ENCODE peak calls at places on chromosomes 3 and 15, in six cellular contexts. B is AG10803, K is foreskin fibroblast, T is H9, I is heart left ventricle, E is osteoblast. F is an unnamed sample.

GRCh38 chr15:100781961-100782525 is 97.6 kb upstream of the ALDH1A3 start:
- DNase-seq in I (peak), K (no peak), E (peak), B (no peak), T (no peak), F (no peak)

GRCh38 chr3:180180795-180181194 is 144.1 kb upstream of the PEX5L start:
- DNase-seq in B (peak), E (peak), T (no peak), I (no peak), K (no peak), F (peak)

GRCh38 chr15:36753173-36753572 is 173.7 kb downstream of the CDIN1 start:
- DNase-seq in I (no peak), K (no peak), B (no peak), T (peak), E (no peak), F (no peak)

GRCh38 chr3:38739396-38739689 is 76.7 kb downstream of the SCN10A start:
- DNase-seq in E (no peak), I (no peak), B (no peak), T (no peak), K (no peak), F (peak)

GRCh38 chr3:163952499-163952898 is 1125.8 kb downstream of the SI start:
- DNase-seq in T (no peak), I (no peak), E (no peak), K (no peak), B (no peak), F (no peak)

GRCh38 chr3:170033489-170033888 is 4.3 kb upstream of the GPR160 start:
- DNase-seq in I (no peak), K (no peak), T (no peak), B (no peak), E (no peak), F (no peak)

GRCh38 chr15:68667800-68668625 is 89.2 kb downstream of the CORO2B start:
- DNase-seq in B (no peak), E (no peak), K (no peak), I (no peak), T (peak), F (no peak)

GRCh38 chr15:83694030-83694429 is 40.1 kb downstream of the ADAMTSL3 start:
- DNase-seq in I (no peak), E (peak), K (no peak), B (no peak), T (peak), F (peak)

GRCh38 chr15:90774731-90775521 is 57.8 kb downstream of the BLM start:
- DNase-seq in T (no peak), B (peak), I (no peak), K (peak), E (peak), F (peak)

GRCh38 chr3:133394561-133395311 is 5.1 kb upstream of the BFSP2 start:
- DNase-seq in K (no peak), T (no peak), I (no peak), B (no peak), E (no peak), F (no peak)

GRCh38 chr3:161920196-161920595 is 423.6 kb downstream of the OTOL1 start:
- DNase-seq in K (no peak), E (no peak), T (no peak), I (no peak), B (peak), F (peak)

DNA sequence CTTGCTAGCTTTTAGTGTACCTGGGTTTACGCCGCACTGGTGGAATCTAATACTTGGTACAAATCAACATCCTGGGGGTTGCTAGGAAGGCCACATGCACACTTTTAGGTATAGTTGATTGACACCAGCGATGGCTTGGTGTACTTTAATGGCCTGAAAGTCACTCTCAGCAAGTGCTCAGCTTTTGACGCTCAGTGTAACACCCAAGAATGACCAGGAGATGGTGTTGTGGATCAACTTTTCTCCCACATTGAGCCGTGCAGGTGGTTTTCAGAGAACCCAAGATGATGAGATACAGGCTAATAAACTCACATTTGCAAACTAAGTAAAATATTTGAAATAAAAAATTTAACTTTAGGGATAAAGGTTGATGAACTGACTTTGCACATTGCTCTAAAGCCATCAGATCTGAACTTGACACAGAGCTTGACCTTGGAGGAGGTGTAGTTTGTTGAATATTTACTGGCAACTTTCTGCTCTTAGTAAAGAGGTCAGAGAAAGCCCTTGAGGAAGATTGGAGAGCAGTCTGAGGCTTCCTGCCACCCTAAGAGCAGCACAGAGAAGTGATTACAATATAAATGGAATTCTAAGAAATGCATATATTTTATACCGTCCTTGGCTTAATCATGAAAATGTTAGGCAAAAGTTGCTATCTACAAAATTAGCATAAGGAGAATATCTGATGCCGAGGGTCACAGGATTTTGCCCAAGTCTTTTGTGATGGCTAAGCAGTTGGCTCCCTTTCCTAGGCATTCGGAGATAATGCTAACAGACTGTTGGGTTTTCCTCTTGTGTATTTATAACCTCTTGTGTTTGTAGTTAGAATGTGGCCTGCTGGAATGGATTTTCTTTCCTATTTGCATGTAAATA is 143.4 kb upstream of the RASGRP1 start:
- DNase-seq in E (no peak), T (peak), I (no peak), K (peak), B (peak), F (peak)
- TF ChIP-seq CTCF in E (peak), T (peak), I (peak), K (peak), B (peak), F (peak)

DNA sequence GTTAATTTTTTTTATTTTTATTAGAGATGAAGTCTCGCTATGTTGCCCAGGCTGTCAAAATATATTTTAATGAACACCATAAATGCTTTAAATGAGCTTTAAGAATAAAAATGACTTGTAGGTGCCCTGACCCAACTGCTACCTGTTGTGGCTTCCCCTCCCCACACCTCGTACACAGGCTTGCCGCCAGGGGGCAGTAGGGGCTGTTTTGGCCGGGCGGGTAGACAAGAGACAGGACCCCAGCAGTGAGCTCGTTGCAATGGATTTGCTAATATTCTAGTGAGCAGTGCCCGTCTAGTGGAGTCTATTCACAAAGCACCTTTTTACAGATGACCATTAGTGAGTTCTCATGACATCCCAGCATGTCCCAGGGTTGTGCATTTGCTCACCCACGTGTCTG is 418.1 kb downstream of the OCA2 start:
- DNase-seq in I (no peak), E (no peak), T (no peak), K (no peak), B (no peak), F (no peak)
- TF ChIP-seq CTCF in I (no peak), E (no peak), T (no peak), K (no peak), B (no peak), F (no peak)

GRCh38 chr3:194009892-194010533 is 125.9 kb upstream of the HES1 start:
- DNase-seq in B (no peak), T (peak), K (no peak), I (no peak), E (no peak), F (no peak)
- TF ChIP-seq CTCF in B (no peak), T (peak), K (no peak), I (no peak), E (no peak), F (no peak)

GRCh38 chr3:46168583-46168982 is 39.5 kb downstream of the CCR1 start:
- DNase-seq in B (peak), I (no peak), T (no peak), E (no peak), K (no peak), F (peak)

GRCh38 chr3:46163551-46163981 is 44.5 kb downstream of the CCR1 start:
- DNase-seq in I (no peak), K (no peak), T (no peak), E (no peak), B (no peak), F (peak)

GRCh38 chr3:46162975-46163550 is 45.0 kb downstream of the CCR1 start:
- DNase-seq in K (no peak), T (peak), B (no peak), I (no peak), E (no peak), F (peak)
- TF ChIP-seq CTCF in K (peak), T (peak), B (no peak), I (no peak), E (peak), F (peak)

GRCh38 chr15:76196949-76197315 is 114.3 kb downstream of the ETFA start:
- DNase-seq in I (no peak), B (no peak), T (no peak), E (no peak), K (no peak), F (no peak)

GRCh38 chr15:76198456-76199105 is 112.7 kb downstream of the ETFA start:
- DNase-seq in B (no peak), T (no peak), I (no peak), E (no peak), K (no peak), F (no peak)

GRCh38 chr15:76195506-76196285 is 115.6 kb downstream of the ETFA start:
- DNase-seq in K (no peak), I (no peak), T (no peak), E (peak), B (no peak), F (no peak)

GRCh38 chr15:76197703-76198455 is 113.4 kb downstream of the ETFA start:
- DNase-seq in T (no peak), B (no peak), E (no peak), K (no peak), I (no peak), F (no peak)

DNA sequence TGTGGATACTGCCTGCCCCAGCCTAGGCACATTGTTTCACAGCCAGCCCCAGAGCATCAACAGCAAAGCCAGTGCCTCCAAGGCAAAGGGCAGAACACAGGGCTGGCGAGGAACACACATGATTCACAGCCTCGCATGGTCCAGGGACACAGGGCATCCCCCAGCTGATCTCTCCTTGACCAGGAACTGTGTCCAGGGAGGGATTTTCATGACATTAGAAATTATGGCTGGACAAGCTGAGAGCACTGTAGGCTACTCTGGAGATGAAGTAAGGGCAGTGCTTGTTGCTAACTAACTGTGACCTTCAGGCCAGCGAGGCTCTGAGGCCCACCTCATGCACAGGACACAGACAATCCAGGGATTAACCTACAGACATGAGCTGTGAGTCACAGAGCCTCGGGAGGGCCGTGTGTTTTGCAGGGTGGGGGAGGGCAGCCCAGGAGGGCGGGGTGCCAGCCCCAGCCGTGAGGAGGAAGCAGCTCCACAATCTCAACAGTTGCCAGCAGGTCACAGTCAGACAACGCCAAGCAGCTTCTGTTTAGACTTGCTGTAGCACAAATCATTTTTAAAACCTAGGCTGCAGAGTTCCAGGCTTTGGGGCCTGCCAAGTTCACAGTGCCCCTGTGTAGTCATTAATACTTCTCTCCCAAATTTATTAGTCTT is 114.9 kb downstream of the ETFA start:
- DNase-seq in T (no peak), I (peak), E (peak), K (peak), B (peak), F (peak)
- TF ChIP-seq CTCF in T (no peak), I (no peak), E (no peak), K (no peak), B (no peak), F (no peak)

GRCh38 chr15:57540736-57541135 is 51.0 kb upstream of the MYZAP start:
- DNase-seq in K (no peak), T (no peak), B (no peak), I (no peak), E (no peak), F (no peak)

GRCh38 chr15:57541805-57542504 is 49.7 kb upstream of the MYZAP start:
- DNase-seq in I (peak), T (peak), B (peak), K (peak), E (peak), F (peak)

GRCh38 chr15:57541271-57541670 is 50.4 kb upstream of the MYZAP start:
- DNase-seq in K (no peak), E (no peak), T (no peak), B (no peak), I (no peak), F (no peak)

GRCh38 chr15:57544840-57545239 is 46.9 kb upstream of the MYZAP start:
- DNase-seq in E (no peak), T (no peak), K (no peak), I (no peak), B (no peak), F (no peak)

GRCh38 chr15:57542505-57542817 is 49.2 kb upstream of the MYZAP start:
- DNase-seq in B (no peak), E (peak), T (no peak), I (no peak), K (no peak), F (no peak)
- TF ChIP-seq CTCF in B (no peak), E (no peak), T (peak), I (no peak), K (no peak), F (no peak)

DNA sequence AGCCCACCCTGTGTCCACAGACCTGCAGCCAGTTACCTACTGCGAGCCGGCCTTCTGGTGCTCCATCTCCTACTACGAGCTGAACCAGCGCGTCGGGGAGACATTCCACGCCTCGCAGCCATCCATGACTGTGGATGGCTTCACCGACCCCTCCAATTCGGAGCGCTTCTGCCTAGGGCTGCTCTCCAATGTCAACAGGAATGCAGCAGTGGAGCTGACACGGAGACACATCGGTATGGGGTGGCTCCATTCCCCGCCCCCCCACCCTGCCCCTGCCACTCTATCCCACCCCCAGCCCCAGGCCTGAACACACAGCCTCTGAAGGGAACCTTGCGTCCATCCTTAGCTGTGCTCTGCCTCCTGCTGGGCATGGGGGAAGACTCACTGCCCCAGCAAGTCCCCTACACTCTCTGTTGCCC is 73.2 kb downstream of the AAGAB start:
- DNase-seq in K (no peak), B (no peak), T (peak), E (peak), I (no peak), F (no peak)
- TF ChIP-seq CTCF in K (no peak), B (no peak), T (peak), E (no peak), I (no peak), F (no peak)